ENCODE peak calls at places on chromosomes 13 and 19, in seven cellular contexts. A is breast epithelium, W is prostate gland, C is upper lobe of left lung, E is sigmoid colon, N is endothelial cell of umbilical vein, V is stomach. T is an unnamed sample.

GRCh38 chr19:15562861-15563260 is 52.2 kb upstream of the CYP4F8 start:
- DNase-seq in V (no peak), A (peak), C (no peak), E (no peak), W (no peak), N (no peak), T (no peak)

GRCh38 chr19:17281391-17282304 is at the start of gene ANKLE1:
- DNase-seq in E (no peak), C (peak), V (peak), N (no peak), W (no peak), A (no peak), T (peak)

GRCh38 chr19:14089662-14090508 is 666 bp downstream of the SAMD1 start:
- DNase-seq in E (no peak), A (no peak), V (peak), W (no peak), C (no peak), N (peak), T (peak)

GRCh38 chr13:75480691-75481175 is 1.2 kb downstream of the TBC1D4 start:
- DNase-seq in A (peak), W (peak), E (peak), N (peak), V (peak), C (peak), T (no peak)

GRCh38 chr13:75635621-75636338 is at the start of gene LMO7:
- DNase-seq in N (peak), A (peak), C (peak), V (peak), E (peak), W (peak), T (peak)

GRCh38 chr13:95677564-95678386 is 836 bp downstream of the DNAJC3 start:
- DNase-seq in W (peak), N (peak), V (no peak), C (peak), E (peak), A (peak), T (no peak)

GRCh38 chr13:105184221-105184620 is 1351.2 kb downstream of the EFNB2 start:
- DNase-seq in N (no peak), E (no peak), V (no peak), W (no peak), A (no peak), C (no peak), T (no peak)

GRCh38 chr19:947707-948533 is 22.1 kb downstream of the ARID3A start:
- DNase-seq in V (peak), C (peak), N (no peak), W (no peak), A (no peak), E (peak), T (peak)

GRCh38 chr13:75222031-75222430 is 259.9 kb downstream of the TBC1D4 start:
- DNase-seq in C (no peak), W (no peak), V (no peak), N (no peak), E (no peak), A (no peak), T (no peak)

GRCh38 chr13:106987435-106987800 is 419.5 kb upstream of the ARGLU1 start:
- DNase-seq in A (no peak), C (no peak), E (no peak), W (no peak), V (no peak), N (no peak), T (no peak)

GRCh38 chr19:47111081-47111589 is 2.4 kb downstream of the ZC3H4 start:
- DNase-seq in V (peak), W (no peak), A (no peak), N (peak), E (peak), C (peak), T (no peak)

GRCh38 chr13:100636441-100636840 is 38.2 kb downstream of the TMTC4 start:
- DNase-seq in W (no peak), V (no peak), A (no peak), N (no peak), E (no peak), C (no peak), T (no peak)

GRCh38 chr13:99231726-99232125 is 26.5 kb downstream of the GPR18 start:
- DNase-seq in C (no peak), A (no peak), N (no peak), E (no peak), W (no peak), V (no peak), T (no peak)

GRCh38 chr19:12052571-12053169 is at the start of gene ZNF878:
- DNase-seq in V (peak), W (peak), C (peak), A (peak), N (peak), E (peak), T (peak)

GRCh38 chr19:3494051-3494450 is 6.4 kb downstream of the DOHH start:
- DNase-seq in C (no peak), E (no peak), A (no peak), N (no peak), W (no peak), V (peak), T (peak)

GRCh38 chr19:38395381-38396127 is 7.1 kb downstream of the SPRED3 start:
- DNase-seq in N (no peak), A (no peak), E (no peak), C (no peak), V (no peak), W (no peak), T (peak)

GRCh38 chr19:41098762-41099161 is 10.5 kb downstream of the CYP2A13 start:
- DNase-seq in V (no peak), W (no peak), A (no peak), E (no peak), N (no peak), C (no peak), T (no peak)

GRCh38 chr13:114115796-114116195 is 16.6 kb downstream of the RASA3 start:
- DNase-seq in A (no peak), C (no peak), N (no peak), E (peak), W (no peak), V (peak), T (no peak)

GRCh38 chr19:41707502-41707812 is 969 bp upstream of the CEACAM5 start:
- DNase-seq in E (no peak), N (no peak), A (no peak), C (peak), V (no peak), W (no peak), T (no peak)

GRCh38 chr19:43731346-43731745 is 15.5 kb downstream of the IRGC start:
- DNase-seq in W (no peak), C (no peak), A (no peak), N (no peak), E (no peak), V (no peak), T (no peak)

GRCh38 chr13:76937416-76937815 is 10.9 kb upstream of the ACOD1 start:
- DNase-seq in W (no peak), V (no peak), N (peak), C (no peak), A (no peak), E (no peak), T (no peak)

GRCh38 chr13:75749407-75749806 is 113.3 kb downstream of the LMO7 start:
- DNase-seq in W (peak), A (no peak), C (no peak), V (no peak), N (no peak), E (no peak), T (no peak)

GRCh38 chr13:80586356-80586755 is 245.4 kb upstream of the SPRY2 start:
- DNase-seq in V (no peak), A (no peak), C (no peak), W (no peak), E (no peak), N (no peak), T (no peak)

GRCh38 chr13:52377898-52378297 is 28.1 kb downstream of the THSD1 start:
- DNase-seq in W (no peak), N (no peak), C (no peak), A (no peak), V (no peak), E (no peak), T (no peak)

GRCh38 chr13:52378312-52378711 is 27.7 kb downstream of the THSD1 start:
- DNase-seq in A (no peak), N (no peak), E (no peak), V (no peak), W (no peak), C (no peak), T (no peak)

GRCh38 chr13:52387721-52388120 is 18.3 kb downstream of the THSD1 start:
- DNase-seq in C (no peak), V (no peak), N (no peak), E (no peak), A (no peak), W (no peak), T (no peak)

DNA sequence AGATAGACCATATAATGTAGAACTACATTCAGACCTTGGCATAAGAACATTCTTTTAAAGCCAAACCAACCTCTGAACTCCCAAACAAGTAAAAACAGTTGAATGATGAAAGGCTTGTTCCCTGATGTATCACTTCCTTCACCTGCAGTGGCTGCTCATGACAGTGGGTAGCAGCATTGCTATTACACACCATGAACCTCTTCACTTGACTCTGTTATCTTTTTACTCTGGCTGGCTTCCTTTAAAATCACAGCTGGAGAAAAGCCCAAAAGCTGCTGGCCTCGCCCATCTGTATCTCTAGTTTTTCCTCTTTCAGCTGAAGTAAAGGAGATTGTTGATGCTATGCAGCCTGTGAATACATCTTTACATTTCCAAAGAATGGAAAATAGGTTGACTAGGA is 22.6 kb downstream of the THSD1 start:
- DNase-seq in N (peak), E (no peak), W (no peak), A (no peak), V (no peak), C (no peak), T (no peak)
- TF ChIP-seq POLR2A in N (no peak), E (no peak), W (no peak), A (no peak), V (no peak), C (no peak), T (no peak)

GRCh38 chr13:78712866-78713265 is 53.9 kb upstream of the OBI1 start:
- DNase-seq in A (no peak), E (no peak), N (no peak), V (no peak), C (no peak), W (no peak), T (no peak)
- TF ChIP-seq POLR2AphosphoS5 in A (no peak), E (no peak), N (no peak), V (no peak), C (no peak), W (no peak), T (no peak)

DNA sequence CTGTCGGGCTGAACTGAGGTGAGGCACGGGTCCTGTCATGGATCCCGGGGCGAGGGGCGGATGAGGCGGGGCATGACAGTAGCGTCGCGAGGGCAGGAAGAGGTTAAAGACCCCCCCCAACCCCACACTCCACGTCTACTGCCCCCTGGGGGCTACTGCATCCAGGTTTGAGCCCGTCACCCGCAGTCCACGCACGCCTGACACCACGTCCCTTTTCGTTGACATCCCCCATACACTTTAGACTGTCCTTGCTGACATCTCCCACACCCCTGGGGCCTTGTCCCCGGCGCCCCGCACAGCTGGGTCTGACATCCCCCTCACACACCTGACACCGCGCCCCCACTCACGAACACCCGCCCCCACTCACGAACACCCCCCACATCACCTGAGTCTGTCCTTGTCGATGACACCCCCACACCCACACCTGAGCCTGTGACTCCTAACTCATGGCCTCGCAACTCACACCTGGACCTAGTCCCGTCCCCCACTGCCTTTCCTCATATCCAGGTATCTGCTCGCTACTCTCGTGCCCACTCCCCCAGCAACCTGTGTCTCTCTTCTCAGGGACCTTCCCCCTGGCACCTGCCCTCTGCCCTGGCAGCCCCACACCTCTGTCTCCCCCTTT is 416 bp downstream of the SLC25A42 start:
- DNase-seq in C (no peak), E (no peak), V (no peak), W (peak), N (no peak), A (peak), T (no peak)
- TF ChIP-seq POLR2A in C (no peak), E (no peak), V (no peak), W (no peak), N (no peak), A (no peak), T (no peak)

DNA sequence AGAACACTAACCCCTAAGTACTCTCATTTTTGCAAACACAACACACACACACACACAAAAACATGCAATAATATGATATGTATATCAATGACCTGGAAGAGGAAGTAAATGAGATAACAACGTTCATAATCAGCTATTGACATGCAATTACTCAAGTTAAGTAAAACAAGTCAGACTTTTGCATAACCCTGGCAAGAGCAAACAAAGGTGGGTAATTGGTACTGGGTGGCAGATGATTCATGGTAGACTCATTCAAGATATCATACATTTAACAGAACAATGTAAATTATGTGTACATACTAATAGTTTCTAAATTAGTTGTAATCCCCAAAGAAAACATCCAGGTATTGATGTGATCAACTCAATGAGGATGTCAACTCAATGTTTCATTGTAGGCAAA is 508.8 kb downstream of the DACH1 start:
- DNase-seq in V (no peak), W (no peak), C (no peak), A (no peak), E (no peak), N (peak), T (no peak)
- TF ChIP-seq POLR2AphosphoS5 in V (no peak), W (no peak), C (no peak), A (no peak), E (no peak), N (no peak), T (no peak)

GRCh38 chr13:111270126-111270525 is 50.3 kb upstream of the TEX29 start:
- DNase-seq in W (no peak), A (no peak), C (no peak), V (no peak), E (no peak), N (no peak), T (no peak)
- TF ChIP-seq POLR2A in W (no peak), A (no peak), C (no peak), V (no peak), E (no peak), N (no peak), T (no peak)

T was measured in GM12892.